ENCODE peak calls at places on chromosomes 7 and 10, in four cellular contexts. A is progenitor cell of endocrine pancreas, I is OCI-LY7, R is fibroblast of mammary gland. Y is an unnamed sample.
A peak's percentile ranks its signal among the peaks of the same experiment; 100 is the strongest.

GRCh38 chr10:68327889-68328786 is 3.7 kb upstream of the HNRNPH3 start:
- DNase-seq in R (peak; percentile 79), A (no peak), I (peak; percentile 64), Y (no peak)

GRCh38 chr10:116658152-116658551 is 37.4 kb downstream of the PNLIPRP2 start:
- DNase-seq in A (no peak), I (no peak), R (no peak), Y (no peak)

GRCh38 chr7:150415161-150416160 is 35.0 kb upstream of the GIMAP8 start:
- DNase-seq in R (no peak), A (no peak), I (no peak), Y (no peak)

GRCh38 chr10:47257396-47258120 is 42.4 kb upstream of the GDF10 start:
- DNase-seq in I (no peak), R (peak; percentile 35), A (no peak), Y (no peak)

GRCh38 chr7:33814400-33814799 is 90.9 kb upstream of the BMPER start:
- DNase-seq in I (no peak), R (peak; percentile 42), A (no peak), Y (no peak)

GRCh38 chr10:112790921-112791320 is 159.1 kb upstream of the TCF7L2 start:
- DNase-seq in A (no peak), R (no peak), I (no peak), Y (no peak)

GRCh38 chr10:80126876-80127275 is 5.7 kb upstream of the PLAC9 start:
- DNase-seq in I (no peak), A (no peak), R (no peak), Y (no peak)

GRCh38 chr7:87506243-87507180 is 31.0 kb upstream of the ABCB4 start:
- DNase-seq in A (no peak), R (peak; percentile 34), I (no peak), Y (no peak)

GRCh38 chr10:60380781-60381180 is 8.9 kb downstream of the ANK3 start:
- DNase-seq in R (no peak), A (no peak), I (no peak), Y (no peak)

GRCh38 chr10:120209124-120209523 is 247.9 kb upstream of the PLPP4 start:
- DNase-seq in A (no peak), R (no peak), I (no peak), Y (no peak)

GRCh38 chr7:55130554-55131198 is 111.9 kb downstream of the EGFR start:
- DNase-seq in I (no peak), A (no peak), R (peak; percentile 96), Y (no peak)

GRCh38 chr10:110686941-110687340 is 42.8 kb downstream of the RBM20 start:
- DNase-seq in R (no peak), I (no peak), A (no peak), Y (no peak)

GRCh38 chr7:133550145-133550544 is 297.3 kb downstream of the EXOC4 start:
- DNase-seq in I (no peak), A (no peak), R (no peak), Y (no peak)

GRCh38 chr7:27242046-27242579 is 489 bp upstream of the EVX1 start:
- DNase-seq in I (no peak), R (no peak), A (no peak), Y (no peak)

GRCh38 chr7:40571796-40572195 is 437.0 kb downstream of the SUGCT start:
- DNase-seq in I (no peak), A (no peak), R (peak; percentile 71), Y (no peak)

GRCh38 chr10:115948415-115948814 is 324.6 kb downstream of the GFRA1 start:
- DNase-seq in I (peak; percentile 1), R (peak; percentile 34), A (no peak), Y (no peak)

DNA sequence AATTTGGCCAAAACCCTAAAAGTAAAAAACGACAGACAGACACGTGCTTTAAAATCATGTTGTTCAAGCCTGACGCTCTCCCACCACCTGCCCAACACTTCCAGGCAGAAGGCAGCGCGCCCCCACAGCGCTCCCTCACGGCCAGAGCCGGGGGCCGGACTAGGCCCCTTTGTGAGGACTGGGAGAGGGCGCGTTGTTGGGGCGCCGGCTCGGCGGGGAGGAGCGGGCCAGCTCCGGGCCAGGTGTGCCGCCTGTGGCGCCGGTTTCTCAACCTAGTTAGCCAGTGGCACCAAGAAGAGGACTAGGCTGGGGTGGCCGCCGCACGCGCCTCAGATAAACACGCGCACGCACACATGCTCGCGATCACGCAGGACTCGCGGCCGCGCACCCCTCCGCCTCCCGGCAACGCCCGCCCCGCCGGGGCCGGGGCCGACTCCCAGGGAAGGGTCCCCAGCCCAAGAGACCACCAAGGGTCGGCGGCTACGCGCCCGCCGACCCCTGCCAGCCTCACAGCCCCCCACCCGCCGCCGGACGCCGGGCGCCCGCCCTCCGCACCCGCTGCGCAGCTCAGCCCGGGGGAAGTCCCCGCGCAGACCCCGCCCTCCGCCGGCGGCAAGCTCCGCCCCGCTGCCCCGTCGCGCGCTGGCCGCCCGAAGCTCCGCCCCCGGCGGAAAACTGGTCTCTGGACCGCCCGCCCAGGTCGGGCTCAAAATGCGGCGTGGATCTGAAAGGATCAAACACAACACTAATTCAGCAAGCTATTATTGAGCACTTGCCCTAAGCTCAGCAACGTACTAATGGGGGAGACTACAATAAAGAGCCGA is at the start of gene IMMP2L:
- DNase-seq in I (peak; percentile 93), R (peak; percentile 79), A (peak; percentile 82), Y (peak; percentile 98)
- TF ChIP-seq CTCF in I (peak; percentile 75), R (no peak), A (peak; percentile 58), Y (no peak)

GRCh38 chr10:75358835-75359421 is 42.6 kb downstream of the ZNF503 start:
- DNase-seq in A (no peak), R (peak; percentile 83), I (no peak), Y (no peak)

GRCh38 chr10:75356484-75356883 is 45.1 kb downstream of the ZNF503 start:
- DNase-seq in A (no peak), R (no peak), I (no peak), Y (no peak)

GRCh38 chr10:75358121-75358520 is 43.4 kb downstream of the ZNF503 start:
- DNase-seq in A (no peak), I (no peak), R (no peak), Y (no peak)

GRCh38 chr10:75355706-75356105 is 45.9 kb downstream of the ZNF503 start:
- DNase-seq in I (no peak), R (peak; percentile 34), A (no peak), Y (no peak)

DNA sequence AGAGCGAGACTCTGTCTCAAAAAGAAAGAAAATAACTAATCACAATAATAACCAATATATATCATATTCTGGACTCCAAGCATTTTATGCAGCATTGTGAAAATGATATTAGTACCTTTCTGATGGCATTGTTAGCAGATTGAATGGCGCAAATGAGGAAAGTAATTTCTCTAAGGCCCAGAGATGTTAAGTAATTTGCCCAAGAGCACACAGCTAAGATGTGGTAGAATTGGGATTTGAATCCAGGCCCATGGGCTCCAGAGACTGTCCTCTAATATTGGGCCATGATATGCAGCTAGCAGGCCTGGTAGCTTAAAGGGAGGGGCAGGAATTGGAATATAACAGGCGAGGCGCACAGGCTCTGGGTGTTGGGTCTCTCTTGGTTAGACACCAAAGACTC is 44.1 kb downstream of the ZNF503 start:
- DNase-seq in R (no peak), I (no peak), A (no peak), Y (no peak)
- TF ChIP-seq CTCF in R (no peak), I (no peak), A (no peak), Y (no peak)

GRCh38 chr7:63012633-63013183 is 985.9 kb upstream of the ZNF722 start:
- DNase-seq in A (no peak), R (no peak), I (no peak), Y (no peak)

GRCh38 chr7:63009771-63010170 is 988.9 kb upstream of the ZNF722 start:
- DNase-seq in I (no peak), A (no peak), R (no peak), Y (no peak)

DNA sequence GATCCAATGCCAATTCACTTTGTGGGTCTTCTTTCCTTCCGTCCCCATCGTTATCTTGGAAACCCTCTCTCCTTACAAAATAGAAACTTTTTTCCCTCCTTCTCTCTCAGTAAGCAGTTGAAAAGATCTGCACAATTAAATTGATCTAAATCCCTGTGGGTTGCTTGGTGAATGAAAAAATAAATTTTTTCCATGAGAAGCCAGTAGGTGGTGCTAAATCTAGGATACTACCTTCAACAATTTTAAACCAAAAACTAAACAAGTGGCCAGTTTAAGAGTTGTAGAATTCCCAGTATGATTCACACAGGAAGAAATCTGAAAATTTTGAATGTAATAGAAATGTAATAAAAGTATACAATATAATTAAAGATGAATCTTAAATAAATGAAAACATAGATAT is 990.3 kb upstream of the ZNF722 start:
- DNase-seq in R (no peak), I (no peak), A (no peak), Y (no peak)
- TF ChIP-seq CTCF in R (no peak), I (peak; percentile 70), A (peak; percentile 7), Y (no peak)

GRCh38 chr10:98673156-98673765 is 226.5 kb upstream of the HPS1 start:
- DNase-seq in I (no peak), R (peak; percentile 48), A (no peak), Y (no peak)

GRCh38 chr10:98675902-98676301 is 229.2 kb upstream of the HPS1 start:
- DNase-seq in R (no peak), I (no peak), A (no peak), Y (no peak)

GRCh38 chr10:98676895-98677294 is 230.2 kb upstream of the HPS1 start:
- DNase-seq in I (no peak), A (no peak), R (no peak), Y (no peak)
- TF ChIP-seq CTCF in I (no peak), A (peak; percentile 26), R (peak; percentile 22), Y (no peak)

GRCh38 chr10:103067484-103067883 is 125.6 kb downstream of the NT5C2 start:
- DNase-seq in A (no peak), R (no peak), I (no peak), Y (no peak)

GRCh38 chr10:103067951-103068350 is 125.1 kb downstream of the NT5C2 start:
- DNase-seq in I (no peak), A (no peak), R (peak; percentile 56), Y (no peak)

GRCh38 chr10:103066141-103067098 is 126.7 kb downstream of the NT5C2 start:
- DNase-seq in R (no peak), I (no peak), A (no peak), Y (no peak)

GRCh38 chr10:103057980-103058568 is 135.0 kb downstream of the NT5C2 start:
- DNase-seq in I (no peak), A (no peak), R (no peak), Y (no peak)

GRCh38 chr10:103062854-103063642 is 130.0 kb downstream of the NT5C2 start:
- DNase-seq in A (no peak), R (no peak), I (no peak), Y (no peak)
- TF ChIP-seq CTCF in A (no peak), R (no peak), I (peak; percentile 39), Y (no peak)

GRCh38 chr10:131242007-131242406 is 69.5 kb downstream of the TCERG1L start:
- DNase-seq in R (no peak), I (no peak), A (peak; percentile 37), Y (no peak)
- TF ChIP-seq CTCF in R (no peak), I (peak; percentile 28), A (peak; percentile 67), Y (no peak)

DNA sequence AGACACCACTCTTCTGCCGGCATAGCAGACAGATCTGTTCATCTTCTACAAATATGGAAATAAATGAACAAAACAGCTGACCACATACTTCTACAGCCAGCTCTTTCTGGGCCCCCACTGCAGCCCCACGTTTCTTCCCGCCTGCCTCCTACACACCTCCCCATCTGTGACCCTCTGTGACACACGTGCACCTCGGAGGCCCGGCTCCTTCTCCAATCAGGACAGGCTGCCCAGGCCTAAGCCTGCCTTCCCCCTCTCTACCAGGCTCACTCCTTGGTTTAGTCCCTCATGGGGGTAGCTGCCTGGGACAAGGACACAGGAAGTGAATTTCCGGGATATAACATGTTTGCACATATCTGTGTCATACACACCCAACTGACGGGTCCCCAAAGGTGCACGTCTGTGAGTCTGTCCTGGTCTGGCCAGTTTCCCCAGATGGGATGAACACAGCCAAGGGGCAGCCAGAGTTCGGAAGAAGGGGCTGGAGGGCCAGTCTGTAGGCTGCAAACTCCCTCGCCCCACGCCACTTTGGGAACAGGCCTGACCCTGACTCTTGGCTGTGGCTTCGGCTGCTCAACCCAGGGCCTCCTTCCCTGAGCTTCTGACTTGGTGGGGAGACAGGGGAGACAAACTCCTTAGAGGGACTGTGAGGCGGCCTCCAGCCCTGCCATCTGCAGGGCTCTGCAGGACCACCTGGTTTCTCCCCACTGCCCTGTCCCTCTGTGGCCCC is 30.3 kb downstream of the PITRM1 start:
- DNase-seq in I (no peak), A (no peak), R (no peak), Y (no peak)
- TF ChIP-seq CTCF in I (no peak), A (no peak), R (no peak), Y (no peak)

Y was measured in activated B cell treated with CpG ODN at 0.5 μM for 24 hours.